ENCODE peak calls at places on chromosomes 12 and 14, in eight cellular contexts. L is stimulated activated CD4-positive, alpha-beta T cell treated with anti-CD3 and anti-CD28 coated beads, Interleukin-2, amount 100 ng/mL, for 48 hours; N is tibial artery; M is lower lobe of right lung; A is stimulated activated CD8-positive, alpha-beta memory T cell treated with anti-CD3 and anti-CD28 coated beads, Interleukin-15, amount 100 ng/mL, for 4 hours; F is activated CD4-positive, alpha-beta T cell treated with anti-CD3 and anti-CD28 coated beads for 1 hour; G is AG10803; E is ureter. V is an unnamed sample.
A peak's percentile ranks its signal among the peaks of the same experiment; 100 is the strongest.

GRCh38 chr14:69719501-69719951 is 47.4 kb upstream of the SRSF5 start:
- DNase-seq in M (peak; percentile 59), N (peak; percentile 67), F (no peak), A (no peak), L (no peak), E (no peak), G (peak; percentile 97), V (peak; percentile 69)

GRCh38 chr12:113241191-113242017 is 20.1 kb downstream of the TPCN1 start:
- DNase-seq in F (no peak), M (no peak), N (no peak), E (no peak), L (no peak), A (no peak), G (peak; percentile 98), V (peak; percentile 90)

GRCh38 chr12:95316798-95317197 is 99.2 kb downstream of the VEZT start:
- DNase-seq in N (no peak), A (no peak), F (no peak), E (no peak), L (no peak), M (no peak), G (no peak), V (no peak)

GRCh38 chr12:21428241-21428640 is 9.2 kb upstream of the PYROXD1 start:
- DNase-seq in G (no peak), M (no peak), L (no peak), A (no peak), E (no peak), F (no peak), N (no peak), V (no peak)

GRCh38 chr12:105099355-105099754 is 8.2 kb upstream of the WASHC4 start:
- DNase-seq in F (no peak), M (no peak), G (no peak), L (no peak), N (no peak), E (no peak), A (no peak), V (no peak)

GRCh38 chr12:77120156-77120555 is 54.8 kb upstream of the E2F7 start:
- DNase-seq in M (no peak), E (no peak), L (no peak), A (no peak), G (peak; percentile 65), N (no peak), F (no peak), V (peak; percentile 83)

GRCh38 chr12:8081228-8081920 is 700 bp upstream of the NECAP1 start:
- DNase-seq in L (peak; percentile 13), G (no peak), M (no peak), N (no peak), A (no peak), F (no peak), E (no peak), V (no peak)

GRCh38 chr14:55957950-55958349 is 160.3 kb upstream of the PELI2 start:
- DNase-seq in N (no peak), F (no peak), G (no peak), L (no peak), E (no peak), A (no peak), M (no peak), V (no peak)

GRCh38 chr14:99891900-99892299 is 98.7 kb downstream of the EML1 start:
- DNase-seq in L (no peak), E (no peak), A (no peak), F (no peak), N (no peak), M (no peak), G (no peak), V (no peak)

GRCh38 chr12:2974560-2974971 is 15.4 kb downstream of the TEAD4 start:
- DNase-seq in L (no peak), E (no peak), G (peak; percentile 18), F (no peak), M (no peak), A (no peak), N (no peak), V (peak; percentile 38)

GRCh38 chr12:12926571-12927071 is 25.3 kb downstream of the GPRC5D start:
- DNase-seq in E (no peak), L (no peak), G (peak; percentile 44), F (no peak), A (no peak), N (no peak), M (no peak), V (peak; percentile 58)